ENCODE peak calls at places on chromosomes 7 and 10, in five cellular contexts. R is A549; V is lower lobe of right lung; C is CD8-positive, alpha-beta T cell; Y is GM23248. U is an unnamed sample.

GRCh38 chr7:111485981-111486380 is 76.3 kb downstream of the IMMP2L start:
- DNase-seq in R (no peak), V (no peak), C (no peak), Y (no peak), U (no peak)

GRCh38 chr7:3861941-3862340 is 560.9 kb downstream of the SDK1 start:
- DNase-seq in R (no peak), V (no peak), C (no peak), Y (no peak), U (no peak)

GRCh38 chr10:31404640-31405039 is 85.6 kb downstream of the ZEB1 start:
- DNase-seq in R (no peak), V (no peak), C (no peak), Y (peak; percentile 46), U (no peak)

GRCh38 chr10:31143331-31143935 is 111.8 kb upstream of the ZNF438 start:
- DNase-seq in R (no peak), V (no peak), C (no peak), Y (no peak), U (no peak)

GRCh38 chr10:32957341-32958084 is 517 bp downstream of the ITGB1 start:
- DNase-seq in R (no peak), V (peak; percentile 83), C (peak; percentile 62), Y (peak; percentile 80), U (no peak)

GRCh38 chr7:422886-423225 is 96.8 kb downstream of the PDGFA start:
- DNase-seq in R (no peak), V (no peak), C (no peak), Y (no peak), U (no peak)

GRCh38 chr7:36506820-36507219 is 117.2 kb downstream of the ANLN start:
- DNase-seq in R (no peak), V (no peak), C (no peak), Y (peak; percentile 66), U (no peak)

GRCh38 chr7:156554488-156554887 is 86.1 kb upstream of the RNF32 start:
- DNase-seq in R (no peak), V (no peak), C (no peak), Y (no peak), U (peak; percentile 21)

GRCh38 chr7:47337021-47337492 is 244.9 kb downstream of the TNS3 start:
- DNase-seq in R (no peak), V (no peak), C (no peak), Y (no peak), U (no peak)

GRCh38 chr7:22726849-22727792 is at the start of gene IL6:
- DNase-seq in R (no peak), V (peak; percentile 83), C (no peak), Y (peak; percentile 97), U (peak; percentile 83)

GRCh38 chr10:131154306-131155025 is 157.1 kb downstream of the TCERG1L start:
- DNase-seq in R (no peak), V (peak; percentile 33), C (no peak), Y (no peak), U (no peak)

GRCh38 chr7:115289966-115290365 is 368.1 kb downstream of the MDFIC start:
- DNase-seq in R (no peak), V (no peak), C (no peak), Y (peak; percentile 72), U (no peak)

GRCh38 chr10:108360187-108360586 is 1195.7 kb upstream of the SORCS1 start:
- DNase-seq in R (no peak), V (no peak), C (no peak), Y (peak; percentile 65), U (no peak)

GRCh38 chr7:129790136-129790535 is 162.6 kb downstream of the UBE2H start:
- DNase-seq in R (no peak), V (no peak), C (no peak), Y (peak; percentile 79), U (no peak)

GRCh38 chr7:112079122-112079521 is 127.1 kb downstream of the DOCK4 start:
- DNase-seq in R (no peak), V (no peak), C (no peak), Y (no peak), U (no peak)

GRCh38 chr7:19117081-19117869 is at the start of gene TWIST1:
- DNase-seq in R (peak; percentile 22), V (no peak), C (no peak), Y (peak; percentile 98), U (peak; percentile 75)

GRCh38 chr7:36875794-36876193 is 151.5 kb upstream of the AOAH start:
- DNase-seq in R (no peak), V (no peak), C (no peak), Y (no peak), U (no peak)

GRCh38 chr10:24882047-24882698 is 70.2 kb downstream of the PRTFDC1 start:
- DNase-seq in R (no peak), V (no peak), C (peak; percentile 80), Y (peak; percentile 65), U (no peak)

GRCh38 chr10:33353853-33354252 is 19.4 kb upstream of the NRP1 start:
- DNase-seq in R (no peak), V (no peak), C (no peak), Y (no peak), U (no peak)

GRCh38 chr7:7051221-7051877 is 131.0 kb upstream of the C1GALT1 start:
- DNase-seq in R (no peak), V (no peak), C (no peak), Y (peak; percentile 35), U (no peak)

GRCh38 chr7:150631866-150632864 is at the start of gene GIMAP6:
- DNase-seq in R (no peak), V (no peak), C (peak; percentile 79), Y (no peak), U (no peak)

GRCh38 chr10:103617362-103618026 is 124.0 kb downstream of the NEURL1 start:
- DNase-seq in R (no peak), V (no peak), C (no peak), Y (no peak), U (no peak)

GRCh38 chr10:103620357-103620749 is 126.8 kb downstream of the NEURL1 start:
- DNase-seq in R (no peak), V (no peak), C (no peak), Y (no peak), U (no peak)

GRCh38 chr10:103618027-103618385 is 124.5 kb downstream of the NEURL1 start:
- DNase-seq in R (no peak), V (no peak), C (no peak), Y (no peak), U (no peak)

GRCh38 chr10:103619424-103620356 is 126.2 kb downstream of the NEURL1 start:
- DNase-seq in R (no peak), V (no peak), C (no peak), Y (no peak), U (no peak)

GRCh38 chr10:103618575-103619423 is 125.3 kb downstream of the NEURL1 start:
- DNase-seq in R (no peak), V (no peak), C (no peak), Y (peak; percentile 94), U (peak; percentile 85)
- H3K27ac ChIP-seq in R (no peak overlapping the region), V (peak overlapping the region; percentile 56), C (no peak overlapping the region), Y (peak overlapping the region; percentile 81), U (peak overlapping the region; percentile 51)

DNA sequence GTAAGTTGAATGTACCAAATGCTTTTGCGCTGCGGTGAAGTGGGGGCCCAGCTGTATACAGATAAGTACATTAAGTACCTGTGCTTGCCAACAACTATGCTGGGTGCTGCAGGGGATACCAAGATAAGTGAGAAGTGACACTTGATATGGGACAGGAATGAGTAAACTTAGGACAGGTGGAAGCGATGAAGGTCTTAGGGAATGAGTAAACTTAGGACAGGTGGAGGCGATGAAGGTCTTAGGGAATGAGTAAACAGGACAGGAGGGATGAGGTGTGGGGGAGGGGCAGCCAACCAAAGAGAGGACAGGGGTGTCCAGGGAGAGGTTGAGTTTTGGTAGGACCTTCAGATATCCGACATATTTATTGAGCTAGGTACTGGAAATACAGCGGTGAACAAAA is 1.4 kb downstream of the MDH2 start:
- DNase-seq in R (no peak), V (no peak), C (no peak), Y (no peak), U (no peak)
- H3K4me3 ChIP-seq in R (peak overlapping the region; percentile 98), V (peak overlapping the region; percentile 99), C (no peak overlapping the region), Y (peak overlapping the region; percentile 95), U (peak overlapping the region; percentile 100)

DNA sequence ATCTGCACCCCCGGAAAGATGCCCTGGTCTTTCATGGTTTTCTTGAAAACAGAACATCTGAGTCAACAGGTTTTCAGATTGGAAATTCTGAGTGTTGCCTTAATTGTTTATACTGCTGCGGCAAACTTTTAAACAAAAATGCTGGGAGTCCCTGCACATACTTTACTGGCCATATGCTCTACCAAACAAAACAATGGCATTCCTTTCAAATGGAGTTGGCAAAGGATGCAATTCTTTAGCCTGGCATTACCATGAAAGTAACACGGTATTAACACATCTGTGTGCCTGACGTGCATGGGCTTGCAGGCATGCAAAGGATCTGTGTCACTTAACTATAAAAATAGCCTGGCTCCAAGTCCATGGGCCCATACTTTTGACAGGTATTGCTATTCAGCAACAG is 4.2 kb downstream of the INHBA start:
- DNase-seq in R (no peak), V (no peak), C (no peak), Y (peak; percentile 61), U (no peak)
- H3K4me1 ChIP-seq in R (no peaks in the 10 kb centered on the region), V (peaks cover 10% of the 10 kb centered on the region), C (peaks cover 5% of the 10 kb centered on the region), Y (peaks cover 41% of the 10 kb centered on the region), U (no peaks in the 10 kb centered on the region)

GRCh38 chr7:140261522-140261921 is 84.7 kb upstream of the KDM7A start:
- DNase-seq in R (no peak), V (no peak), C (no peak), Y (no peak), U (no peak)
- H3K27ac ChIP-seq in R (no peak overlapping the region), V (no peak overlapping the region), C (no peak overlapping the region), Y (no peak overlapping the region), U (no peak overlapping the region)

U was measured in right atrium auricular region.